ENCODE peak calls at places on chromosomes 2 and 18, in nine cellular contexts. C is GM12865; N is progenitor cell of endocrine pancreas; U is NCI-H1105; L is EL; I is activated CD8-positive, alpha-beta memory T cell treated with anti-CD3 and anti-CD28 coated beads for 24 hours; W is keratinocyte; M is dorsolateral prefrontal cortex; Y is IMR-90. O is an unnamed sample.

GRCh38 chr18:76657911-76658475 is 163.0 kb upstream of the ZNF516 start:
- DNase-seq in C (peak; percentile 28), N (no peak), U (no peak), L (no peak), I (no peak), W (no peak), M (no peak), Y (no peak), O (no peak)

GRCh38 chr2:165007162-165007744 is 51.9 kb upstream of the SLC38A11 start:
- DNase-seq in C (no peak), N (no peak), U (no peak), L (no peak), I (no peak), W (no peak), M (no peak), Y (no peak), O (no peak)

GRCh38 chr2:182366625-182367024 is 60.2 kb downstream of the PDE1A start:
- DNase-seq in C (no peak), N (no peak), U (peak; percentile 79), L (no peak), I (no peak), W (no peak), M (no peak), Y (peak; percentile 75), O (no peak)

GRCh38 chr2:153870308-153870707 is 1.4 kb upstream of the GALNT13 start:
- DNase-seq in C (no peak), N (no peak), U (peak; percentile 36), L (no peak), I (no peak), W (no peak), M (no peak), Y (no peak), O (peak; percentile 14)

GRCh38 chr18:26091047-26091630 is 726 bp upstream of the SS18 start:
- DNase-seq in C (peak; percentile 89), N (no peak), U (peak; percentile 53), L (no peak), I (no peak), W (no peak), M (no peak), Y (no peak), O (no peak)

GRCh38 chr2:133734699-133735098 is 166.4 kb upstream of the NCKAP5 start:
- DNase-seq in C (no peak), N (no peak), U (no peak), L (peak; percentile 59), I (no peak), W (no peak), M (no peak), Y (no peak), O (no peak)

GRCh38 chr2:148554459-148555247 is 89.9 kb upstream of the EPC2 start:
- DNase-seq in C (no peak), N (no peak), U (no peak), L (peak; percentile 76), I (no peak), W (no peak), M (no peak), Y (no peak), O (no peak)

GRCh38 chr2:52405958-52406357 is 1361.6 kb upstream of the CHAC2 start:
- DNase-seq in C (no peak), N (no peak), U (no peak), L (no peak), I (no peak), W (no peak), M (no peak), Y (no peak), O (no peak)

GRCh38 chr2:184541591-184541990 is 56.7 kb upstream of the ZNF804A start:
- DNase-seq in C (no peak), N (no peak), U (no peak), L (no peak), I (no peak), W (no peak), M (no peak), Y (no peak), O (no peak)

GRCh38 chr2:199452200-199452990 is 5.3 kb downstream of the SATB2 start:
- DNase-seq in C (no peak), N (no peak), U (no peak), L (peak; percentile 26), I (no peak), W (no peak), M (no peak), Y (no peak), O (no peak)

GRCh38 chr18:40874233-40874632 is 1080.8 kb upstream of the PIK3C3 start:
- DNase-seq in C (no peak), N (no peak), U (no peak), L (no peak), I (no peak), W (no peak), M (no peak), Y (peak; percentile 67), O (no peak)

GRCh38 chr2:12254280-12254860 is 462.4 kb upstream of the TRIB2 start:
- DNase-seq in C (no peak), N (no peak), U (no peak), L (no peak), I (no peak), W (no peak), M (no peak), Y (no peak), O (no peak)

GRCh38 chr2:33107690-33108482 is 161.1 kb downstream of the LTBP1 start:
- DNase-seq in C (no peak), N (no peak), U (no peak), L (peak; percentile 44), I (no peak), W (no peak), M (no peak), Y (peak; percentile 37), O (no peak)

GRCh38 chr2:170972508-170973224 is 43.6 kb downstream of the GORASP2 start:
- DNase-seq in C (no peak), N (no peak), U (no peak), L (no peak), I (no peak), W (no peak), M (no peak), Y (no peak), O (no peak)

GRCh38 chr2:62596061-62596658 is 90.2 kb upstream of the TMEM17 start:
- DNase-seq in C (no peak), N (no peak), U (no peak), L (peak; percentile 74), I (no peak), W (no peak), M (no peak), Y (peak; percentile 81), O (peak; percentile 21)

GRCh38 chr2:241356871-241357260 is 781 bp downstream of the FARP2 start:
- DNase-seq in C (no peak), N (no peak), U (no peak), L (peak; percentile 20), I (no peak), W (no peak), M (no peak), Y (no peak), O (no peak)

GRCh38 chr2:176130153-176130916 is 830 bp downstream of the HOXD8 start:
- DNase-seq in C (no peak), N (no peak), U (no peak), L (peak; percentile 52), I (peak; percentile 60), W (no peak), M (no peak), Y (no peak), O (peak; percentile 47)

GRCh38 chr18:13477147-13477683 is 249.1 kb downstream of the FAM210A start:
- DNase-seq in C (no peak), N (no peak), U (no peak), L (no peak), I (no peak), W (no peak), M (no peak), Y (no peak), O (peak; percentile 40)

GRCh38 chr2:112787294-112787693 is 3.0 kb upstream of the IL1A start:
- DNase-seq in C (no peak), N (no peak), U (no peak), L (no peak), I (no peak), W (no peak), M (no peak), Y (no peak), O (no peak)

GRCh38 chr2:210617732-210618330 is 61.4 kb downstream of the CPS1 start:
- DNase-seq in C (peak; percentile 35), N (no peak), U (peak; percentile 32), L (peak; percentile 44), I (no peak), W (no peak), M (no peak), Y (peak; percentile 49), O (peak; percentile 22)

GRCh38 chr2:128469875-128470274 is 151.2 kb upstream of the HS6ST1 start:
- DNase-seq in C (no peak), N (no peak), U (no peak), L (no peak), I (no peak), W (no peak), M (no peak), Y (no peak), O (no peak)

GRCh38 chr2:72871880-72872279 is 15.3 kb upstream of the SPR start:
- DNase-seq in C (no peak), N (no peak), U (no peak), L (no peak), I (no peak), W (no peak), M (no peak), Y (no peak), O (no peak)

GRCh38 chr2:111900859-111901258 is 2.5 kb downstream of the MERTK start:
- DNase-seq in C (no peak), N (no peak), U (no peak), L (peak; percentile 29), I (no peak), W (no peak), M (no peak), Y (peak; percentile 38), O (no peak)

GRCh38 chr18:36187138-36187825 is at the start of gene MOCOS:
- DNase-seq in C (peak; percentile 69), N (peak; percentile 76), U (no peak), L (peak; percentile 73), I (peak; percentile 76), W (no peak), M (peak; percentile 35), Y (peak; percentile 42), O (no peak)

GRCh38 chr2:10971131-10971854 is 59.6 kb downstream of the KCNF1 start:
- DNase-seq in C (no peak), N (no peak), U (no peak), L (no peak), I (no peak), W (no peak), M (no peak), Y (no peak), O (no peak)